ENCODE peak calls at places on chromosome 1, in five cellular contexts. W is left ventricle myocardium inferior, B is endodermal cell, A is K562, L is upper lobe of right lung. K is an unnamed sample. For H3K4me1, the result is how much of the 10 kb centered on the place peaks cover.

GRCh38 chr1:94522304-94522703 is 19.3 kb downstream of the F3 start:
- DNase-seq in W (no peak), B (no peak), A (no peak), L (no peak), K (peak)

GRCh38 chr1:101366513-101367215 is 129.8 kb downstream of the S1PR1 start:
- DNase-seq in W (no peak), B (no peak), A (no peak), L (no peak), K (no peak)

GRCh38 chr1:54867717-54868057 is 19.3 kb downstream of the DHCR24 start:
- DNase-seq in W (no peak), B (no peak), A (no peak), L (peak), K (no peak)

GRCh38 chr1:6502000-6502891 is 10.8 kb upstream of the PLEKHG5 start:
- DNase-seq in W (peak), B (no peak), A (no peak), L (no peak), K (peak)

GRCh38 chr1:35505911-35506798 is 51.0 kb downstream of the KIAA0319L start:
- DNase-seq in W (no peak), B (no peak), A (peak), L (no peak), K (peak)

GRCh38 chr1:62436039-62436465 is 797 bp upstream of the USP1 start:
- DNase-seq in W (peak), B (peak), A (no peak), L (peak), K (peak)

GRCh38 chr1:14443164-14443787 is 155.2 kb upstream of the KAZN start:
- DNase-seq in W (no peak), B (peak), A (peak), L (no peak), K (peak)

GRCh38 chr1:3998086-3998485 is 98.0 kb upstream of the C1orf174 start:
- DNase-seq in W (no peak), B (no peak), A (no peak), L (peak), K (no peak)

GRCh38 chr1:17521946-17522612 is 17.4 kb upstream of the ARHGEF10L start:
- DNase-seq in W (no peak), B (peak), A (peak), L (no peak), K (no peak)

GRCh38 chr1:20185834-20186782 is at the start of the genes PLA2G2C and UBXN10:
- DNase-seq in W (peak), B (peak), A (peak), L (peak), K (peak)

GRCh38 chr1:109272021-109272799 is 10.7 kb downstream of the PSRC1 start:
- DNase-seq in W (peak), B (no peak), A (no peak), L (no peak), K (no peak)

GRCh38 chr1:72439036-72439435 is 156.7 kb upstream of the NEGR1 start:
- DNase-seq in W (no peak), B (no peak), A (no peak), L (no peak), K (no peak)

GRCh38 chr1:19863804-19864203 is 18.4 kb upstream of the OTUD3 start:
- DNase-seq in W (no peak), B (no peak), A (no peak), L (no peak), K (no peak)

GRCh38 chr1:27418326-27418761 is 25.9 kb downstream of the GPR3 start:
- DNase-seq in W (peak), B (no peak), A (no peak), L (no peak), K (peak)

GRCh38 chr1:205319081-205320018 is 2.2 kb downstream of the NUAK2 start:
- DNase-seq in W (peak), B (no peak), A (no peak), L (peak), K (peak)

GRCh38 chr1:78101514-78101913 is 55.7 kb downstream of the GIPC2 start:
- DNase-seq in W (no peak), B (no peak), A (no peak), L (no peak), K (peak)

GRCh38 chr1:34500451-34500850 is 254.4 kb upstream of the GJB5 start:
- DNase-seq in W (peak), B (peak), A (peak), L (peak), K (peak)

GRCh38 chr1:161198877-161199431 is at the start of gene ADAMTS4:
- DNase-seq in W (peak), B (peak), A (peak), L (no peak), K (peak)

GRCh38 chr1:72282690-72283203 is 408 bp upstream of the NEGR1 start:
- DNase-seq in W (peak), B (peak), A (no peak), L (peak), K (peak)

GRCh38 chr1:172095831-172096230 is 254.5 kb downstream of the DNM3 start:
- DNase-seq in W (no peak), B (no peak), A (no peak), L (no peak), K (no peak)

GRCh38 chr1:15432327-15432726 is 5.9 kb upstream of the CTRC start:
- DNase-seq in W (no peak), B (no peak), A (no peak), L (no peak), K (peak)

GRCh38 chr1:116115476-116115875 is 4.3 kb downstream of the MAB21L3 start:
- DNase-seq in W (no peak), B (no peak), A (no peak), L (no peak), K (peak)
- H3K27ac ChIP-seq in W (no peak), B (no peak), A (no peak), L (no peak), K (no peak)

GRCh38 chr1:223780926-223781325 is 64.8 kb downstream of the TP53BP2 start:
- DNase-seq in W (no peak), B (peak), A (no peak), L (no peak), K (no peak)
- H3K4me1 ChIP-seq in W (under half), B (under half), A (under half), L (under half), K (under half)

GRCh38 chr1:201709564-201710295 is 119.2 kb upstream of the IPO9 start:
- DNase-seq in W (peak), B (peak), A (peak), L (peak), K (peak)
- H3K27ac ChIP-seq in W (peak), B (no peak), A (no peak), L (no peak), K (peak)

DNA sequence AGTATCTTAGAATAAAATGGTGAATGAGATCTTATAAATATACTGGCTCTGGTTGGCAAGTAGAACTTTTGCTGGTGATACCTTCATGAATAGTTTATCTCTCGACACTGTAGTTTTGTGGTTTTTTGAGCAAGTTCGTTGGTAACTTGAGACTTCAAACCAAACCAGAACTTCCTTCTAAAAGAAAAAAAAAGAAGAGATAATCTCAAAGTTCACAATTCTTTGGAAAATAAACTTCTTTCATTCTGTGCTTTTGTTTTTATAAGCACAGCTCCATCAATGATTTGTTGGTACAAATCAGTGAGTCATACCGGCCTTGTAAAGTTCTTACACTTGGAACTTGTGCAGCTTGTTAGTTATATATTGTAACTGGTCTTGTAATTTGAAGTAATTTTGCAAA is 2.3 kb downstream of the HIPK1 start:
- DNase-seq in W (no peak), B (no peak), A (no peak), L (no peak), K (no peak)
- H3K4me1 ChIP-seq in W (half or more), B (under half), A (under half), L (under half), K (under half)

DNA sequence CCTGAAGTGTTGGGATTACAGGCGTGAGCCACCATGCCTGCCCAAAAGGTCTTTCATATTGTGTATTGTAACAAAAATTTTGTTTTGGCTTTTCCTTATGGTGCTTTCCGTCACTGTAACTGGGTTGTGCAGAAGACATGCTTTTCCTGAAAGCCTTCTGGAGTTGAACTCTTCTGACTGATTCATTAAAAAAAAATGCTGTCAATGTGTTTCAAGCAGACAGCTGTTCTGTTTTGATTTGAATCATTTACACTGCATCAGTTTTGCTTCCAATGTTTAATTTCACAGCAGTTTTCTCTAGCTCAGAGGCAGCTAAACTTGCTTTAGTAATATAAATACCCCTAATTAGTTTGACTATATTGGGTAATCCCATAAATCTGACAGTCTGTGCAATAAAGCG is 7.8 kb downstream of the UTP11 start:
- DNase-seq in W (no peak), B (no peak), A (no peak), L (no peak), K (no peak)
- H3K27ac ChIP-seq in W (no peak), B (no peak), A (no peak), L (no peak), K (no peak)

GRCh38 chr1:183096889-183097288 is 73.7 kb downstream of the LAMC1 start:
- DNase-seq in W (no peak), B (no peak), A (no peak), L (no peak), K (no peak)
- H3K4me1 ChIP-seq in W (half or more), B (under half), A (under half), L (under half), K (under half)

GRCh38 chr1:226658538-226659125 is 80.5 kb downstream of the ITPKB start:
- DNase-seq in W (no peak), B (no peak), A (no peak), L (no peak), K (no peak)
- H3K27ac ChIP-seq in W (no peak), B (no peak), A (no peak), L (no peak), K (peak)

DNA sequence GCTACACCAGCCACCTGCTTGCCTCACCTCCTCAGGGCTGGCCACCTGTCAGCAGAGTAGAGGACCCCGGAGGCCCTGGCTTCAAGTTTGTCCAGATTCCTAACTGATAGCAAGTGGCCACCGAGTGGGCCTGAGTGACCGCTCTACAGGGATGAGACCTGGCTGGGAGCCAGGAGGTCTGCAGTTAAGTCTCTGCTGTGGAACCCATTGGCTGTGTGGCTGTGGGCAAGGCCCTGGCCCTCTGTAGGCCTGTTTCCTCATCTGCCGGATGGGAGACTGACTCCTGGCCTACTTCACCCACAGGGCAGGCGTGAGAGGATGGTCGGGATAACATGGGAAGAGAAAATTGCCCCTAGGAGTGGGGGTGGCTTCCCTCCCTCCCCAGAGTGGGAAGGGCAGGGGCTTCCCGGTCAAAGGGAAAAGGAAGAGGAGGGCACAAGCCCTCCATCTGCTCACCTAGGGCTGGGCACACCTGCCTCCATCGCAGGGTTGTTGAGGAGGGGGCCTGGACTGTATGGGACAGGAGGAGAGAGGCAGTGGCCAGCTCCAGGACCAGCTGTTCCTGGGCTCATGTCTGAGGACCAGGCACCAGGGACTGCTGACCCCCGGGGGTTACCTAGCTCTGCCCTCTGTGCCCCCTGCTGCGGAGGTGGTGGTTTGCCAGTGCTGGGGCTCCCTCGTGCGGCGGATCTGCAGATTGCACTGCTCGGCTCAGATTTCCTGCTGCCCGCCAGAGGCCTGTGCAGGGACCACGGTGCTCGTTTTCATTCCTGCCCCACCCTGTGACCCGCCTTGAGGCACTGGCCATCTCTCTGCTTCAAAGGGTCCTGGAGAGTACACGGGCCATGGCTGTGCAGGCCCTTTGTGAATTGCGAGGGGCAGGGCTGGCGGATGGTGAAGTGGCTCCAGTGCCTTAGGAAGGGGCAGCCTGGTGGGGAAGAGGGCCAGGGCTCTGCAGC is 9.1 kb upstream of the MTFR1L start:
- DNase-seq in W (peak), B (peak), A (peak), L (peak), K (peak)
- H3K4me1 ChIP-seq in W (half or more), B (under half), A (under half), L (under half), K (under half)

GRCh38 chr1:111216751-111217150 is 10.8 kb upstream of the CHI3L2 start:
- DNase-seq in W (no peak), B (no peak), A (no peak), L (no peak), K (no peak)

GRCh38 chr1:111212634-111213335 is 12.3 kb upstream of the DENND2D start:
- DNase-seq in W (no peak), B (peak), A (no peak), L (no peak), K (no peak)

GRCh38 chr1:111214086-111214801 is 13.3 kb upstream of the CHI3L2 start:
- DNase-seq in W (no peak), B (no peak), A (no peak), L (no peak), K (no peak)

GRCh38 chr1:111213412-111213811 is 13.0 kb upstream of the DENND2D start:
- DNase-seq in W (no peak), B (no peak), A (no peak), L (no peak), K (no peak)

GRCh38 chr1:111214884-111215283 is 12.6 kb upstream of the CHI3L2 start:
- DNase-seq in W (no peak), B (no peak), A (no peak), L (no peak), K (no peak)
- H3K27ac ChIP-seq in W (no peak), B (no peak), A (no peak), L (no peak), K (no peak)

DNA sequence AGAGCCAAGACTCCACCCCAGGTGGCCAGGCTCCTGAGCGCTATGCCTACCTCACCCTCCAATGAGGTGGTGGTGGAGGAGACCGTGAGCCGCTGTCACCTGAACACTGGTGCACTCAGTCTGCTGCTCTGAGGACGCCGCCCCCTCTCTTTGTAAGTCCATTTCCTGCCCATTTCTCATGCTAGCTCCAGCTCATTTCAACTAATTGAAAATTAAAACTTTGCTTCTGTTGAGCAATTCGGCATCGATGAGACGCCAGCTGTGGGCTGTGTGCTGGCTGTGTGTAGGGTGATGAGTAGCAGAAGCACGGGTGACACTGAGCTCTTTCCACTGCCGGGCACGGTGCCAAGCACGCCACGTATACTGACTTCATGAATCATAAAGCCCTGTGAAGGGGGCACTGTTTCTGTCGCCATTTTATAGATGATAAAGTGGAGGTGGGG is 11.2 kb downstream of the TNFRSF1B start:
- DNase-seq in W (peak), B (no peak), A (no peak), L (peak), K (peak)
- H3K4me1 ChIP-seq in W (half or more), B (under half), A (under half), L (half or more), K (under half)